ENCODE peak calls at places on chromosome 11, in eight cellular contexts. N is GM23338, L is body of pancreas, K is gastrocnemius medialis, H is colonic mucosa, P is tibial artery, E is IMR-90, T is PC-9. U is an unnamed sample.

GRCh38 chr11:59770324-59770723 is 15.1 kb downstream of the STX3 start:
- DNase-seq in N (no peak), L (no peak), K (no peak), H (no peak), P (no peak), E (no peak), T (no peak), U (no peak)

GRCh38 chr11:122853971-122854446 is 15.7 kb downstream of the CRTAM start:
- DNase-seq in N (peak), L (peak), K (peak), H (peak), P (peak), E (peak), T (peak), U (no peak)

GRCh38 chr11:35969089-35970046 is 25.5 kb downstream of the LDLRAD3 start:
- DNase-seq in N (no peak), L (peak), K (no peak), H (peak), P (no peak), E (peak), T (peak), U (no peak)

GRCh38 chr11:87265132-87265531 is 227.4 kb downstream of the TMEM135 start:
- DNase-seq in N (no peak), L (no peak), K (no peak), H (no peak), P (no peak), E (peak), T (no peak), U (no peak)

GRCh38 chr11:65870706-65871681 is 1.6 kb downstream of the EFEMP2 start:
- DNase-seq in N (no peak), L (peak), K (no peak), H (no peak), P (no peak), E (no peak), T (no peak), U (no peak)

GRCh38 chr11:126063510-126063858 is 818 bp upstream of the CDON start:
- DNase-seq in N (no peak), L (no peak), K (no peak), H (no peak), P (no peak), E (no peak), T (no peak), U (no peak)

GRCh38 chr11:31822604-31823371 is 11.7 kb upstream of the PAX6 start:
- DNase-seq in N (peak), L (no peak), K (no peak), H (no peak), P (no peak), E (no peak), T (no peak), U (no peak)

GRCh38 chr11:115887727-115888126 is 383.5 kb upstream of the CADM1 start:
- DNase-seq in N (no peak), L (no peak), K (no peak), H (no peak), P (no peak), E (no peak), T (no peak), U (no peak)

GRCh38 chr11:9787981-9788521 is 124.2 kb downstream of the SWAP70 start:
- DNase-seq in N (no peak), L (peak), K (peak), H (no peak), P (peak), E (peak), T (no peak), U (no peak)

GRCh38 chr11:31824791-31825452 is 13.8 kb upstream of the PAX6 start:
- DNase-seq in N (peak), L (no peak), K (no peak), H (no peak), P (no peak), E (no peak), T (no peak), U (no peak)

GRCh38 chr11:112830255-112830654 is 131.0 kb upstream of the NCAM1 start:
- DNase-seq in N (no peak), L (no peak), K (no peak), H (no peak), P (no peak), E (no peak), T (no peak), U (no peak)

GRCh38 chr11:35418282-35418846 is 994 bp downstream of the SLC1A2 start:
- DNase-seq in N (peak), L (peak), K (no peak), H (no peak), P (no peak), E (no peak), T (peak), U (peak)

GRCh38 chr11:104254347-104254746 is 90.4 kb upstream of the PDGFD start:
- DNase-seq in N (peak), L (peak), K (no peak), H (peak), P (no peak), E (no peak), T (peak), U (no peak)

GRCh38 chr11:94702481-94702880 is 65.7 kb upstream of the AMOTL1 start:
- DNase-seq in N (no peak), L (no peak), K (no peak), H (no peak), P (no peak), E (no peak), T (no peak), U (no peak)

GRCh38 chr11:94708642-94709041 is 59.5 kb upstream of the AMOTL1 start:
- DNase-seq in N (no peak), L (no peak), K (no peak), H (no peak), P (no peak), E (no peak), T (no peak), U (no peak)

GRCh38 chr11:94705419-94705818 is 62.7 kb upstream of the AMOTL1 start:
- DNase-seq in N (no peak), L (peak), K (peak), H (no peak), P (no peak), E (no peak), T (no peak), U (no peak)

GRCh38 chr11:94708176-94708575 is 60.0 kb upstream of the AMOTL1 start:
- DNase-seq in N (no peak), L (no peak), K (no peak), H (no peak), P (no peak), E (no peak), T (no peak), U (no peak)

GRCh38 chr11:94706211-94706610 is 61.9 kb upstream of the AMOTL1 start:
- DNase-seq in N (no peak), L (no peak), K (peak), H (no peak), P (no peak), E (peak), T (peak), U (no peak)
- H3K27ac ChIP-seq in N (no peak), L (peak), K (peak), H (no peak), P (no peak), E (no peak), T (no peak), U (no peak)

DNA sequence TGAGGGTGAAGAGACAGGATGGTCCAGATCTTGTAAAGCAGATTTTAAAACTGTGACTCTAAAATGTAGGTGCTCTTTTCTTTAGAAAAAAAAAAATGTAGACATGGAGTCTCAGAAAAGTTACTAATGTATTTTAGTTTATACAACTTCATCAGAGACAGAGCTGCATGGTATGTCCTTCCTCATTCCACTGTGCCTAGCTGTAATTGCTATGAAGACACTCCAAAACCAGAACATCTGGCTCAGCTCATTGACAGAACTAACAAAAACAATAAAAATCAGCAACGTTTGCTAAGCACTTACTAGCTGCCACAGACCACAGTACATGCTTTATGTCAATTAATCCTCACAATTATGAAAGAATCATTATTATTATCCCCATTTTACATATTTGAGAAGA is 160.7 kb downstream of the BARX2 start:
- DNase-seq in N (no peak), L (no peak), K (no peak), H (no peak), P (no peak), E (no peak), T (no peak), U (no peak)
- H3K4me3 ChIP-seq in N (no peak), L (no peak), K (no peak), H (no peak), P (no peak), E (no peak), T (no peak), U (no peak)

DNA sequence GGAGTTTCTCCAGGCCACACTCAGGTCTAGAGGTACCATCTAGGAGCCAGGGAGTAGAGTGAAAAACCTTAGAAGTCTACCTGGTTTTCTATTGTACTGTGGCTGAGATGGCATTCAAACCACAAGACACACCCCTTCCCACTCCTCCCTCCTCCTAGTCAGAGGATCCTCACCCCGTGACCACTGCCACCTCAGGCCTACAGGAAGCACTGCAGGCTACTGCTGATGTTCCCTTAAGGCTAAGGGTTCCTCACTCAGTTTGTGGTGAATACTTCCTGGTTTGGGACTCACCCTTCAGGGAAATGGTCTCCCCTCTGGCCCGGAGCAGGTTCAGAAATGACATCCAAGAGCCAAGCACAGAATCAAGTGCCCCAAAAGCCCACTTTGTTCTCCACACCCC is 1293.9 kb downstream of the JRKL start:
- DNase-seq in N (peak), L (no peak), K (no peak), H (no peak), P (no peak), E (no peak), T (peak), U (no peak)
- TF ChIP-seq CTCF in N (peak), L (no peak), K (no peak), H (no peak), P (no peak), E (no peak), T (no peak), U (no peak)

GRCh38 chr11:2097998-2098690 is 41.0 kb downstream of the IGF2 start:
- DNase-seq in N (no peak), L (no peak), K (no peak), H (no peak), P (no peak), E (no peak), T (no peak), U (peak)

GRCh38 chr11:2098691-2099522 is 40.3 kb downstream of the IGF2 start:
- DNase-seq in N (no peak), L (no peak), K (no peak), H (no peak), P (no peak), E (no peak), T (no peak), U (peak)

GRCh38 chr11:2096919-2097301 is 42.3 kb downstream of the IGF2 start:
- DNase-seq in N (peak), L (no peak), K (no peak), H (no peak), P (no peak), E (no peak), T (no peak), U (peak)

GRCh38 chr11:2096001-2096918 is 42.9 kb downstream of the IGF2 start:
- DNase-seq in N (no peak), L (no peak), K (no peak), H (no peak), P (no peak), E (peak), T (no peak), U (no peak)

GRCh38 chr11:2097356-2097997 is 41.7 kb downstream of the IGF2 start:
- DNase-seq in N (peak), L (peak), K (no peak), H (peak), P (peak), E (peak), T (no peak), U (peak)
- H3K27ac ChIP-seq in N (no peak), L (peak), K (peak), H (no peak), P (no peak), E (peak), T (no peak), U (no peak)

GRCh38 chr11:133956650-133957633 is at the start of gene IGSF9B:
- DNase-seq in N (peak), L (peak), K (peak), H (peak), P (peak), E (peak), T (no peak), U (peak)

GRCh38 chr11:133953999-133954398 is 2.8 kb downstream of the IGSF9B start:
- DNase-seq in N (no peak), L (no peak), K (no peak), H (no peak), P (peak), E (no peak), T (no peak), U (no peak)

GRCh38 chr11:133953571-133953970 is 3.2 kb downstream of the IGSF9B start:
- DNase-seq in N (no peak), L (no peak), K (no peak), H (no peak), P (no peak), E (no peak), T (no peak), U (no peak)

GRCh38 chr11:133955945-133956421 is 785 bp downstream of the IGSF9B start:
- DNase-seq in N (peak), L (no peak), K (no peak), H (no peak), P (no peak), E (no peak), T (no peak), U (no peak)

GRCh38 chr11:133955091-133955846 is 1.5 kb downstream of the IGSF9B start:
- DNase-seq in N (peak), L (peak), K (no peak), H (no peak), P (peak), E (no peak), T (no peak), U (no peak)
- H3K4me3 ChIP-seq in N (peak), L (no peak), K (peak), H (peak), P (peak), E (no peak), T (no peak), U (peak)

DNA sequence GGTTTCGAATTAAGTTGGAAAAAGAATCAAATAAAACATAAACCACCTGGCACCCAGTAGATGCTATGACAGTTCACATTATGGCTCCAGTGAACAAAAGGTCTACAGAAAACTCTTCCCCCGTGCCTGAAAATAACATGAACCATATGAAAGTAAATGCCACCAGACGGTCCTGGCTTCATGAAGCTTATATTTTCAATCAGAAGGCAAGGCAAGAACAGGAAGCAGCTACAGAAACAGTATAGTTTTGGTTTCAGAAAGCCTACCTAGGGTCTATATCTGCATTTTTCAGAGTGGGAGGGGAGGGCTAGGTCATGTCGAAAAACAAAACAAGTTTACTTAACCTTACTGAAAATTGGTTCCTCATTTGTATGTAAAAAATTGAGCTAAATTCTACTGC is 9.8 kb downstream of the RAB30 start:
- DNase-seq in N (no peak), L (no peak), K (no peak), H (no peak), P (no peak), E (no peak), T (no peak), U (no peak)
- TF ChIP-seq CTCF in N (no peak), L (no peak), K (no peak), H (no peak), P (no peak), E (no peak), T (no peak), U (no peak)

GRCh38 chr11:1547467-1548098 is 24.5 kb downstream of the DUSP8 start:
- DNase-seq in N (no peak), L (peak), K (no peak), H (no peak), P (no peak), E (no peak), T (no peak), U (no peak)
- H3K27ac ChIP-seq in N (no peak), L (peak), K (peak), H (peak), P (peak), E (no peak), T (no peak), U (peak)

DNA sequence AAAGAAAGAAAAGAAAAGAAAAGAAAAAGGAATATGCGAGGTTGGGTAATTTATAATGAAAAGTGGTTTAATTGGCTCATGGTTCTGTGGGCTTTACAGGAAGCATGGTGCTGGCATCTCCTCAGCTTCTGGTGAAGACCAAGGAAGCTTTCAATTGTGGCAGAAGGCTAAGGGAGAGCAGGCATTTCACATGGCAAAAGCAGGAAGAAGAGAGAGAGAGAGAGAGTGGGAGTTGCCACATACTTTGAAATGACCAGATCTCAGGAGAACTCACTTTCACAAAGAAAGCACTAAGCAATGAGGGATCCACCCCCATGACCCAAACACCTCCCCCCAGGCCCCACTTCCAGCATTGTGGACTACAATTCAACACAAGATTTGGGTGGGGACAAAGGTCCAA is 38.7 kb downstream of the LINC01488 start:
- DNase-seq in N (no peak), L (no peak), K (no peak), H (no peak), P (no peak), E (peak), T (no peak), U (no peak)
- H3K4me3 ChIP-seq in N (no peak), L (no peak), K (no peak), H (no peak), P (no peak), E (no peak), T (no peak), U (no peak)

GRCh38 chr11:4994551-4994950 is at the start of gene OR51L1:
- DNase-seq in N (no peak), L (no peak), K (no peak), H (no peak), P (no peak), E (no peak), T (no peak), U (no peak)

DNA sequence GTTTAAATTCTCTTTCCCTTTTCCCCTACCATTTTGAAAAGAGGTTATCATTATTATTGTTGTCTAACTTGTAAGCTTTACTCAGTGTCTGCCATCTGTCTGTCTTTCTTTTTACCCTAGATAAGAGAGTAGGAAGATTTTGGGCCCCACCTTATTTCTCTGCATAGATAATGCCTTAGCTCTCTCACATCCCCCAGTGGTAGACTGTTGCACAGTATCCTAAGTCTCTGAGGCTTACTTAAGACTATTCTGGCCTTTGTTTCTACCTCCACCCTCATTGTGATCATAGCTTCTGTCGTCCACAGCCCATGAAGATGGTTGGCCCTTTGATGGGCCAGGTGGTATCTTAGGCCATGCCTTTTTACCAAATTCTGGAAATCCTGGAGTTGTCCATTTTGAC is 3.6 kb upstream of the OR51L1 start:
- DNase-seq in N (peak), L (no peak), K (no peak), H (no peak), P (no peak), E (peak), T (no peak), U (no peak)
- TF ChIP-seq CTCF in N (peak), L (no peak), K (no peak), H (no peak), P (no peak), E (peak), T (no peak), U (no peak)

GRCh38 chr11:124916370-124916710 is 2.7 kb upstream of the HEPN1 start:
- DNase-seq in N (no peak), L (no peak), K (no peak), H (no peak), P (no peak), E (no peak), T (no peak), U (no peak)
- H3K27ac ChIP-seq in N (no peak), L (no peak), K (no peak), H (no peak), P (no peak), E (no peak), T (no peak), U (peak)

U was measured in dorsolateral prefrontal cortex.